ENCODE peak calls at places on chromosomes 12 and 14, in five cellular contexts. G, B, W, N and Q are unnamed samples.

GRCh38 chr12:123364532-123365140 is at the start of gene SBNO1:
- DNase-seq in G (peak; percentile 90), B (peak; percentile 92), W (peak; percentile 93), N (peak; percentile 82), Q (peak; percentile 91)

GRCh38 chr12:2170376-2170775 is 117.6 kb downstream of the CACNA1C start:
- DNase-seq in G (no peak), B (no peak), W (no peak), N (peak; percentile 39), Q (no peak)

GRCh38 chr12:84497819-84498218 is 414.8 kb downstream of the SLC6A15 start:
- DNase-seq in G (no peak), B (peak; percentile 25), W (peak; percentile 37), N (no peak), Q (peak; percentile 37)

GRCh38 chr12:25792031-25792430 is 166.5 kb upstream of the RASSF8 start:
- DNase-seq in G (peak; percentile 53), B (peak; percentile 71), W (no peak), N (no peak), Q (no peak)

GRCh38 chr14:58118097-58118496 is 33.9 kb downstream of the ARMH4 start:
- DNase-seq in G (peak; percentile 34), B (peak; percentile 77), W (no peak), N (no peak), Q (no peak)

GRCh38 chr14:61296707-61297502 is 15.8 kb upstream of the TMEM30B start:
- DNase-seq in G (peak; percentile 61), B (peak; percentile 87), W (peak; percentile 55), N (peak; percentile 26), Q (peak; percentile 51)

GRCh38 chr12:116982721-116983502 is 72.2 kb downstream of the FBXW8 start:
- DNase-seq in G (no peak), B (no peak), W (no peak), N (no peak), Q (no peak)

GRCh38 chr14:49033131-49033530 is 553.0 kb downstream of the RPS29 start:
- DNase-seq in G (no peak), B (no peak), W (no peak), N (no peak), Q (no peak)

GRCh38 chr14:52706286-52706685 is 714 bp upstream of the PSMC6 start:
- DNase-seq in G (peak; percentile 47), B (peak; percentile 56), W (peak; percentile 25), N (peak; percentile 11), Q (peak; percentile 36)

GRCh38 chr14:60594077-60594476 is 55.2 kb downstream of the SIX1 start:
- DNase-seq in G (no peak), B (no peak), W (no peak), N (no peak), Q (no peak)

GRCh38 chr12:65511927-65512326 is 233.4 kb downstream of the MSRB3 start:
- DNase-seq in G (no peak), B (no peak), W (no peak), N (no peak), Q (no peak)

GRCh38 chr14:103108749-103109207 is 14.3 kb downstream of the EXOC3L4 start:
- DNase-seq in G (peak; percentile 77), B (no peak), W (peak; percentile 53), N (peak; percentile 73), Q (peak; percentile 89)

GRCh38 chr14:102928412-102929348 is 6.2 kb downstream of the AMN start:
- DNase-seq in G (peak; percentile 54), B (no peak), W (peak; percentile 51), N (no peak), Q (no peak)

GRCh38 chr14:70018713-70019201 is 139.5 kb downstream of the SMOC1 start:
- DNase-seq in G (no peak), B (no peak), W (no peak), N (peak; percentile 85), Q (no peak)

GRCh38 chr14:67837011-67837624 is 17.5 kb downstream of the RAD51B start:
- DNase-seq in G (peak; percentile 83), B (peak; percentile 86), W (peak; percentile 72), N (peak; percentile 73), Q (peak; percentile 64)

GRCh38 chr14:92997343-92998061 is 74.6 kb downstream of the CHGA start:
- DNase-seq in G (peak; percentile 32), B (no peak), W (no peak), N (no peak), Q (peak; percentile 57)

GRCh38 chr14:83870556-83870955 is 1659.4 kb upstream of the FLRT2 start:
- DNase-seq in G (no peak), B (no peak), W (no peak), N (no peak), Q (peak; percentile 43)

GRCh38 chr12:32253154-32253795 is 146.1 kb upstream of the FGD4 start:
- DNase-seq in G (no peak), B (no peak), W (no peak), N (no peak), Q (no peak)

GRCh38 chr14:56515739-56516138 is 63.9 kb upstream of the TMEM260 start:
- DNase-seq in G (no peak), B (no peak), W (no peak), N (no peak), Q (no peak)

GRCh38 chr12:105474672-105475071 is 144.2 kb downstream of the C12orf75 start:
- DNase-seq in G (peak; percentile 73), B (peak; percentile 97), W (no peak), N (peak; percentile 79), Q (no peak)

GRCh38 chr14:43687866-43688265 is 819.2 kb downstream of the FSCB start:
- DNase-seq in G (peak; percentile 69), B (peak; percentile 64), W (no peak), N (no peak), Q (no peak)

GRCh38 chr12:54249489-54249888 is 30.4 kb downstream of the CBX5 start:
- DNase-seq in G (no peak), B (no peak), W (no peak), N (no peak), Q (no peak)

GRCh38 chr14:82806016-82806415 is 1272.4 kb upstream of the SEL1L start:
- DNase-seq in G (no peak), B (no peak), W (no peak), N (no peak), Q (no peak)

GRCh38 chr12:51779876-51780275 is 68.6 kb downstream of the FIGNL2 start:
- DNase-seq in G (no peak), B (no peak), W (no peak), N (no peak), Q (no peak)

GRCh38 chr14:96741151-96741977 is 55.8 kb upstream of the VRK1 start:
- DNase-seq in G (peak; percentile 57), B (peak; percentile 72), W (peak; percentile 70), N (peak; percentile 24), Q (peak; percentile 64)